ENCODE peak calls at places on chromosomes 11 and 22, in nine cellular contexts. D, X, I, Y, P, F, R, U and N are unnamed samples.
A peak's percentile ranks its signal among the peaks of the same experiment; 100 is the strongest.

GRCh38 chr11:69201764-69202370 is 46.1 kb downstream of the SMIM38 start:
- DNase-seq in D (no peak), X (no peak), I (no peak), Y (no peak), P (no peak), F (no peak), R (no peak), U (no peak), N (no peak)

GRCh38 chr11:115724709-115725108 is 220.5 kb upstream of the CADM1 start:
- DNase-seq in D (no peak), X (no peak), I (no peak), Y (no peak), P (no peak), F (peak; percentile 7), R (no peak), U (no peak), N (no peak)

GRCh38 chr11:119371778-119372182 is 9.7 kb downstream of the USP2 start:
- DNase-seq in D (no peak), X (peak; percentile 39), I (no peak), Y (peak; percentile 59), P (no peak), F (peak; percentile 39), R (peak; percentile 59), U (no peak), N (no peak)

GRCh38 chr11:1531418-1531817 is 40.7 kb downstream of the DUSP8 start:
- DNase-seq in D (no peak), X (no peak), I (no peak), Y (no peak), P (no peak), F (no peak), R (no peak), U (no peak), N (no peak)

GRCh38 chr22:17198188-17199130 is 20.8 kb downstream of the ADA2 start:
- DNase-seq in D (no peak), X (peak; percentile 75), I (no peak), Y (peak; percentile 39), P (no peak), F (no peak), R (no peak), U (peak; percentile 71), N (peak; percentile 59)

GRCh38 chr22:36104988-36105387 is 55.6 kb downstream of the APOL3 start:
- DNase-seq in D (no peak), X (no peak), I (no peak), Y (no peak), P (no peak), F (no peak), R (no peak), U (no peak), N (no peak)

GRCh38 chr11:88414981-88415391 is 77.5 kb upstream of the CTSC start:
- DNase-seq in D (peak; percentile 49), X (no peak), I (no peak), Y (no peak), P (no peak), F (no peak), R (no peak), U (no peak), N (no peak)

GRCh38 chr22:46934172-46934745 is 171.8 kb downstream of the TBC1D22A start:
- DNase-seq in D (no peak), X (no peak), I (no peak), Y (no peak), P (no peak), F (no peak), R (no peak), U (no peak), N (no peak)

GRCh38 chr22:41344189-41344788 is 37.5 kb upstream of the TEF start:
- DNase-seq in D (no peak), X (no peak), I (no peak), Y (no peak), P (no peak), F (no peak), R (no peak), U (no peak), N (no peak)

GRCh38 chr22:43737150-43737828 is 74.8 kb downstream of the EFCAB6 start:
- DNase-seq in D (no peak), X (no peak), I (no peak), Y (no peak), P (no peak), F (no peak), R (no peak), U (no peak), N (no peak)

GRCh38 chr22:23361676-23362075 is 181.4 kb downstream of the BCR start:
- DNase-seq in D (no peak), X (no peak), I (no peak), Y (no peak), P (no peak), F (no peak), R (no peak), U (no peak), N (no peak)

GRCh38 chr11:117075186-117075585 is 23.0 kb downstream of the SIK3 start:
- DNase-seq in D (no peak), X (no peak), I (no peak), Y (no peak), P (no peak), F (no peak), R (no peak), U (no peak), N (no peak)

GRCh38 chr11:113014731-113015455 is 53.7 kb downstream of the NCAM1 start:
- DNase-seq in D (no peak), X (no peak), I (no peak), Y (no peak), P (no peak), F (no peak), R (no peak), U (peak; percentile 70), N (peak; percentile 40)

GRCh38 chr11:35815556-35816315 is 128.1 kb upstream of the LDLRAD3 start:
- DNase-seq in D (no peak), X (no peak), I (no peak), Y (no peak), P (peak; percentile 67), F (no peak), R (no peak), U (no peak), N (peak; percentile 87)

GRCh38 chr11:8227156-8228152 is 36.2 kb downstream of the LMO1 start:
- DNase-seq in D (no peak), X (no peak), I (no peak), Y (no peak), P (no peak), F (no peak), R (no peak), U (no peak), N (no peak)

GRCh38 chr11:130477646-130478203 is 29.3 kb downstream of the ADAMTS15 start:
- DNase-seq in D (no peak), X (no peak), I (no peak), Y (peak; percentile 25), P (peak; percentile 27), F (no peak), R (no peak), U (no peak), N (peak; percentile 31)

GRCh38 chr22:20644071-20644642 is 129.8 kb upstream of the SERPIND1 start:
- DNase-seq in D (no peak), X (no peak), I (no peak), Y (no peak), P (no peak), F (no peak), R (no peak), U (no peak), N (no peak)

GRCh38 chr22:37303821-37304274 is 21.5 kb downstream of the CYTH4 start:
- DNase-seq in D (no peak), X (no peak), I (peak; percentile 72), Y (peak; percentile 45), P (peak; percentile 60), F (peak; percentile 67), R (no peak), U (no peak), N (no peak)

GRCh38 chr11:85232559-85232958 is 394.6 kb downstream of the DLG2 start:
- DNase-seq in D (no peak), X (no peak), I (no peak), Y (no peak), P (no peak), F (no peak), R (no peak), U (no peak), N (no peak)

GRCh38 chr11:47715082-47715669 is at the start of gene AGBL2:
- DNase-seq in D (peak; percentile 79), X (peak; percentile 93), I (peak; percentile 78), Y (peak; percentile 61), P (peak; percentile 34), F (peak; percentile 69), R (peak; percentile 89), U (peak; percentile 80), N (peak; percentile 71)

GRCh38 chr11:19552684-19553083 is 160.0 kb upstream of the NAV2 start:
- DNase-seq in D (no peak), X (no peak), I (no peak), Y (no peak), P (no peak), F (no peak), R (no peak), U (no peak), N (no peak)

GRCh38 chr11:134559617-134559992 is 147.6 kb upstream of the B3GAT1 start:
- DNase-seq in D (no peak), X (peak; percentile 49), I (no peak), Y (no peak), P (no peak), F (no peak), R (no peak), U (no peak), N (no peak)

GRCh38 chr11:117814766-117815261 is 9.7 kb downstream of the FXYD2 start:
- DNase-seq in D (peak; percentile 84), X (peak; percentile 98), I (peak; percentile 67), Y (no peak), P (no peak), F (peak; percentile 69), R (peak; percentile 91), U (peak; percentile 66), N (peak; percentile 42)

GRCh38 chr11:76626921-76627391 is 43.6 kb downstream of the LRRC32 start:
- DNase-seq in D (peak; percentile 6), X (no peak), I (peak; percentile 33), Y (no peak), P (no peak), F (no peak), R (peak; percentile 30), U (no peak), N (peak; percentile 63)

GRCh38 chr22:47202819-47203553 is 440.5 kb downstream of the TBC1D22A start:
- DNase-seq in D (no peak), X (no peak), I (no peak), Y (no peak), P (no peak), F (no peak), R (no peak), U (no peak), N (no peak)

GRCh38 chr22:28023774-28024173 is 104.7 kb upstream of the PITPNB start:
- DNase-seq in D (no peak), X (no peak), I (no peak), Y (no peak), P (no peak), F (no peak), R (no peak), U (no peak), N (no peak)

GRCh38 chr11:83682645-83682973 is 396.4 kb upstream of the CCDC90B start:
- DNase-seq in D (no peak), X (no peak), I (no peak), Y (no peak), P (no peak), F (no peak), R (no peak), U (no peak), N (peak; percentile 34)